ENCODE peak calls at places on chromosomes 1 and 21, in six cellular contexts. One of them, this sample, is unnamed.

GRCh38 chr21:27067226-27067625 is 100.3 kb upstream of the ADAMTS5 start:
- DNase-seq in AG08395: no peak
- DNase-seq in lower leg skin: no peak
- DNase-seq in stomach: no peak
- DNase-seq in NCI-H460: no peak
- DNase-seq in NCI-H146: no peak
- DNase-seq in this sample: no peak

GRCh38 chr1:2982615-2983318 is 38.5 kb upstream of the ACTRT2 start:
- DNase-seq in AG08395: no peak
- DNase-seq in lower leg skin: peak
- DNase-seq in stomach: no peak
- DNase-seq in NCI-H460: no peak
- DNase-seq in NCI-H146: no peak
- DNase-seq in this sample: no peak

GRCh38 chr1:171788696-171789095 is 7.2 kb downstream of the METTL13 start:
- DNase-seq in AG08395: peak
- DNase-seq in lower leg skin: no peak
- DNase-seq in stomach: no peak
- DNase-seq in NCI-H460: no peak
- DNase-seq in NCI-H146: no peak
- DNase-seq in this sample: no peak

GRCh38 chr21:44842087-44842486 is 24.2 kb upstream of the SUMO3 start:
- DNase-seq in AG08395: no peak
- DNase-seq in lower leg skin: no peak
- DNase-seq in stomach: no peak
- DNase-seq in NCI-H460: no peak
- DNase-seq in NCI-H146: no peak
- DNase-seq in this sample: no peak

GRCh38 chr1:179917601-179918429 is 35.7 kb downstream of the TOR1AIP1 start:
- DNase-seq in AG08395: no peak
- DNase-seq in lower leg skin: no peak
- DNase-seq in stomach: no peak
- DNase-seq in NCI-H460: no peak
- DNase-seq in NCI-H146: no peak
- DNase-seq in this sample: no peak

GRCh38 chr1:51875836-51876235 is 2.7 kb downstream of the NRDC start:
- DNase-seq in AG08395: no peak
- DNase-seq in lower leg skin: no peak
- DNase-seq in stomach: no peak
- DNase-seq in NCI-H460: no peak
- DNase-seq in NCI-H146: no peak
- DNase-seq in this sample: no peak

GRCh38 chr1:160622885-160623633 is 23.8 kb downstream of the SLAMF1 start:
- DNase-seq in AG08395: no peak
- DNase-seq in lower leg skin: no peak
- DNase-seq in stomach: no peak
- DNase-seq in NCI-H460: no peak
- DNase-seq in NCI-H146: no peak
- DNase-seq in this sample: no peak

GRCh38 chr1:7255303-7256058 is 470.2 kb downstream of the CAMTA1 start:
- DNase-seq in AG08395: peak
- DNase-seq in lower leg skin: peak
- DNase-seq in stomach: no peak
- DNase-seq in NCI-H460: peak
- DNase-seq in NCI-H146: no peak
- DNase-seq in this sample: no peak

GRCh38 chr1:114122891-114123621 is 30.6 kb downstream of the SYT6 start:
- DNase-seq in AG08395: peak
- DNase-seq in lower leg skin: no peak
- DNase-seq in stomach: no peak
- DNase-seq in NCI-H460: no peak
- DNase-seq in NCI-H146: no peak
- DNase-seq in this sample: no peak

GRCh38 chr1:43531906-43532584 is 1.4 kb downstream of the PTPRF start:
- DNase-seq in AG08395: peak
- DNase-seq in lower leg skin: no peak
- DNase-seq in stomach: no peak
- DNase-seq in NCI-H460: no peak
- DNase-seq in NCI-H146: no peak
- DNase-seq in this sample: no peak

GRCh38 chr1:113391643-113392271 is 1.4 kb downstream of the MAGI3 start:
- DNase-seq in AG08395: no peak
- DNase-seq in lower leg skin: no peak
- DNase-seq in stomach: peak
- DNase-seq in NCI-H460: no peak
- DNase-seq in NCI-H146: peak
- DNase-seq in this sample: no peak

This sample was measured in stimulated activated naive CD8-positive, alpha-beta T cell treated with anti-CD3 and anti-CD28 coated beads, Interleukin-15, Interleukin-2, amounts not matched to agents 100 U/mL and 50 U/mL, for 24 hours.